ENCODE peak calls at places on chromosomes 4 and X, in ten cellular contexts. Y is caudate nucleus; R is left cardiac atrium; I is activated T-cell treated with anti-CD3 and anti-CD28 coated beads for 1 hour; C is cardiac fibroblast; M is brain microvascular endothelial cell; N is activated CD8-positive, alpha-beta T cell treated with anti-CD3 and anti-CD28 coated beads for 36 hours; X is HFF-Myc; J is HS-5; Z is activated CD4-positive, alpha-beta T cell treated with anti-CD3 and anti-CD28 coated beads, Interleukin-2, amount 10 ng/mL, durations not matched to agents 7 days and 5 days. Q is an unnamed sample.

GRCh38 chr4:154208424-154208823 is 283.2 kb downstream of the DCHS2 start:
- DNase-seq in Y (no peak), R (no peak), I (no peak), C (no peak), M (no peak), N (no peak), X (no peak), J (no peak), Z (no peak), Q (no peak)

GRCh38 chr4:37533286-37534033 is 152.7 kb downstream of the RELL1 start:
- DNase-seq in Y (no peak), R (no peak), I (no peak), C (no peak), M (no peak), N (no peak), X (no peak), J (no peak), Z (no peak), Q (no peak)

GRCh38 chr4:154329268-154329858 is 162.2 kb downstream of the DCHS2 start:
- DNase-seq in Y (no peak), R (no peak), I (no peak), C (peak; percentile 42), M (no peak), N (peak; percentile 2), X (no peak), J (no peak), Z (no peak), Q (no peak)

GRCh38 chrX:151984328-151984727 is 9.9 kb upstream of the GABRE start:
- DNase-seq in Y (no peak), R (no peak), I (no peak), C (peak; percentile 88), M (peak; percentile 84), N (no peak), X (no peak), J (no peak), Z (no peak), Q (no peak)

GRCh38 chr4:102308032-102308799 is 37.1 kb downstream of the SLC39A8 start:
- DNase-seq in Y (no peak), R (no peak), I (no peak), C (peak; percentile 5), M (peak; percentile 1), N (no peak), X (no peak), J (no peak), Z (no peak), Q (no peak)

GRCh38 chr4:20254517-20255250 is 3.0 kb downstream of the SLIT2 start:
- DNase-seq in Y (no peak), R (peak; percentile 33), I (no peak), C (peak; percentile 59), M (peak; percentile 20), N (no peak), X (no peak), J (no peak), Z (no peak), Q (peak; percentile 54)

GRCh38 chr4:32140636-32141035 is 1420.5 kb downstream of the PCDH7 start:
- DNase-seq in Y (no peak), R (no peak), I (no peak), C (peak; percentile 79), M (peak; percentile 82), N (no peak), X (no peak), J (peak; percentile 77), Z (no peak), Q (no peak)

GRCh38 chr4:155017426-155017825 is 191.0 kb upstream of the NPY2R start:
- DNase-seq in Y (no peak), R (no peak), I (no peak), C (peak; percentile 45), M (no peak), N (no peak), X (no peak), J (no peak), Z (no peak), Q (no peak)

GRCh38 chr4:21593268-21594002 is 355.1 kb downstream of the KCNIP4 start:
- DNase-seq in Y (no peak), R (no peak), I (no peak), C (peak; percentile 36), M (no peak), N (no peak), X (peak; percentile 6), J (peak; percentile 38), Z (no peak), Q (no peak)

GRCh38 chr4:27861802-27862201 is 1001.2 kb downstream of the STIM2 start:
- DNase-seq in Y (no peak), R (no peak), I (no peak), C (no peak), M (peak; percentile 70), N (no peak), X (no peak), J (no peak), Z (no peak), Q (no peak)

GRCh38 chrX:146581981-146582712 is 227.4 kb upstream of the CXorf51B start:
- DNase-seq in Y (no peak), R (no peak), I (no peak), C (no peak), M (no peak), N (no peak), X (no peak), J (no peak), Z (no peak), Q (no peak)

GRCh38 chr4:150136036-150136435 is 57.8 kb downstream of the DCLK2 start:
- DNase-seq in Y (no peak), R (no peak), I (no peak), C (peak; percentile 28), M (peak; percentile 30), N (no peak), X (no peak), J (no peak), Z (no peak), Q (no peak)

GRCh38 chr4:155588437-155588836 is 78.2 kb upstream of the GUCY1A1 start:
- DNase-seq in Y (no peak), R (no peak), I (no peak), C (no peak), M (no peak), N (no peak), X (no peak), J (no peak), Z (no peak), Q (no peak)

GRCh38 chr4:184041156-184041555 is 136.0 kb downstream of the STOX2 start:
- DNase-seq in Y (no peak), R (no peak), I (no peak), C (no peak), M (no peak), N (no peak), X (no peak), J (no peak), Z (no peak), Q (no peak)

GRCh38 chrX:17377047-17377692 is 2.2 kb downstream of the NHS start:
- DNase-seq in Y (peak; percentile 1), R (peak; percentile 32), I (no peak), C (no peak), M (no peak), N (peak; percentile 47), X (no peak), J (no peak), Z (no peak), Q (peak; percentile 62)

GRCh38 chr4:66639361-66639760 is 905.9 kb downstream of the CENPC start:
- DNase-seq in Y (no peak), R (no peak), I (no peak), C (peak; percentile 60), M (no peak), N (no peak), X (no peak), J (peak; percentile 2), Z (no peak), Q (no peak)

GRCh38 chr4:169351860-169352259 is 81.1 kb upstream of the SH3RF1 start:
- DNase-seq in Y (no peak), R (peak; percentile 34), I (no peak), C (peak; percentile 85), M (no peak), N (no peak), X (no peak), J (no peak), Z (no peak), Q (no peak)

GRCh38 chr4:25637581-25638220 is 17.9 kb upstream of the SLC34A2 start:
- DNase-seq in Y (no peak), R (no peak), I (no peak), C (no peak), M (no peak), N (no peak), X (no peak), J (no peak), Z (no peak), Q (no peak)

Q was measured in adrenal gland.